ENCODE peak calls at places on chromosome 16, in six cellular contexts. T, I, E, X, B and P are unnamed samples.
A peak's percentile ranks its signal among the peaks of the same experiment; 100 is the strongest.

GRCh38 chr16:8689686-8690085 is 15.3 kb downstream of the ABAT start:
- DNase-seq in E (no peak), I (no peak), X (no peak), T (no peak), B (no peak), P (no peak)

GRCh38 chr16:4488486-4488967 is 12.3 kb downstream of the HMOX2 start:
- DNase-seq in I (no peak), B (no peak), E (no peak), T (no peak), X (no peak), P (no peak)

GRCh38 chr16:84406006-84406963 is 37.9 kb downstream of the ATP2C2 start:
- DNase-seq in B (no peak), I (no peak), X (no peak), E (no peak), T (no peak), P (no peak)

GRCh38 chr16:56788435-56788834 is 58.5 kb downstream of the NUP93 start:
- DNase-seq in B (no peak), T (no peak), E (no peak), I (no peak), X (no peak), P (no peak)

GRCh38 chr16:89325861-89326471 is 108.5 kb downstream of the ZNF778 start:
- DNase-seq in X (peak; percentile 80), I (no peak), E (no peak), T (no peak), B (no peak), P (no peak)

GRCh38 chr16:87764600-87765472 is 950 bp downstream of the KLHDC4 start:
- DNase-seq in T (no peak), E (peak; percentile 67), X (no peak), B (no peak), I (peak; percentile 17), P (no peak)

GRCh38 chr16:7791191-7791590 is 458.5 kb downstream of the RBFOX1 start:
- DNase-seq in B (no peak), T (no peak), X (no peak), I (no peak), E (no peak), P (no peak)

GRCh38 chr16:85569615-85570212 is 43.4 kb upstream of the GSE1 start:
- DNase-seq in T (no peak), X (peak; percentile 72), E (peak; percentile 62), B (peak; percentile 46), I (no peak), P (no peak)

GRCh38 chr16:66970775-66971725 is 10.0 kb downstream of the CES3 start:
- DNase-seq in E (no peak), T (no peak), X (no peak), B (no peak), I (no peak), P (no peak)

GRCh38 chr16:56651586-56651985 is at the start of gene MT1B:
- DNase-seq in T (no peak), B (no peak), E (no peak), I (no peak), X (no peak), P (no peak)

GRCh38 chr16:84040823-84041391 is 1.7 kb downstream of the SLC38A8 start:
- DNase-seq in X (peak; percentile 38), E (no peak), T (no peak), I (no peak), B (peak; percentile 63), P (no peak)

GRCh38 chr16:70663524-70664324 is 17.4 kb downstream of the IL34 start:
- DNase-seq in E (no peak), X (no peak), T (no peak), I (no peak), B (no peak), P (no peak)

GRCh38 chr16:86462334-86463084 is 47.8 kb upstream of the FOXF1 start:
- DNase-seq in T (no peak), X (peak; percentile 99), B (no peak), E (no peak), I (no peak), P (no peak)

GRCh38 chr16:73166972-73167550 is 119.1 kb upstream of the ZFHX3 start:
- DNase-seq in B (no peak), X (no peak), T (no peak), E (no peak), I (no peak), P (no peak)

GRCh38 chr16:13957197-13958078 is 37.5 kb downstream of the ERCC4 start:
- DNase-seq in E (no peak), B (peak; percentile 73), T (no peak), I (no peak), X (peak; percentile 93), P (no peak)

GRCh38 chr16:82639666-82640336 is 13.0 kb downstream of the CDH13 start:
- DNase-seq in X (peak; percentile 61), E (no peak), B (no peak), I (peak; percentile 27), T (peak; percentile 46), P (no peak)

GRCh38 chr16:17512636-17513220 is 42.0 kb upstream of the XYLT1 start:
- DNase-seq in B (no peak), X (peak; percentile 22), T (no peak), I (no peak), E (no peak), P (no peak)

GRCh38 chr16:88789593-88789992 is 4.6 kb upstream of the PIEZO1 start:
- DNase-seq in I (no peak), X (no peak), E (no peak), T (no peak), B (no peak), P (no peak)

GRCh38 chr16:48538746-48539484 is 71.1 kb downstream of the N4BP1 start:
- DNase-seq in X (no peak), E (no peak), I (no peak), B (no peak), T (no peak), P (no peak)

GRCh38 chr16:12025926-12026325 is 49.4 kb downstream of the SNX29 start:
- DNase-seq in T (no peak), X (no peak), B (no peak), E (no peak), I (no peak), P (no peak)

GRCh38 chr16:56632160-56632847 is at the start of gene MT1M:
- DNase-seq in T (no peak), X (no peak), B (no peak), I (no peak), E (no peak), P (no peak)

GRCh38 chr16:23330161-23330560 is 28.1 kb downstream of the SCNN1B start:
- DNase-seq in E (no peak), B (no peak), X (no peak), T (no peak), I (no peak), P (no peak)

GRCh38 chr16:25060920-25061319 is 45.8 kb upstream of the ARHGAP17 start:
- DNase-seq in T (no peak), X (no peak), E (no peak), I (no peak), B (no peak), P (no peak)

GRCh38 chr16:22330326-22330725 is 33.1 kb downstream of the POLR3E start:
- DNase-seq in T (no peak), E (no peak), I (no peak), X (no peak), B (no peak), P (no peak)

GRCh38 chr16:58201163-58201562 is 3.3 kb upstream of the CSNK2A2 start:
- DNase-seq in I (no peak), B (no peak), E (no peak), X (no peak), T (no peak), P (no peak)

GRCh38 chr16:7596285-7596684 is 263.6 kb downstream of the RBFOX1 start:
- DNase-seq in E (no peak), X (no peak), I (no peak), B (no peak), T (no peak), P (no peak)

GRCh38 chr16:56334761-56335160 is 90.6 kb downstream of the AMFR start:
- DNase-seq in E (no peak), X (no peak), T (no peak), I (no peak), B (no peak), P (no peak)

GRCh38 chr16:70375636-70376611 is 29.2 kb downstream of the DDX19A start:
- DNase-seq in X (no peak), E (no peak), B (no peak), I (no peak), T (no peak), P (no peak)

GRCh38 chr16:27712251-27712711 is 162.3 kb downstream of the KATNIP start:
- DNase-seq in E (no peak), B (no peak), T (no peak), I (no peak), X (no peak), P (no peak)

GRCh38 chr16:53183442-53183841 is 128.7 kb downstream of the CHD9 start:
- DNase-seq in B (no peak), E (no peak), X (no peak), T (no peak), I (no peak), P (no peak)

GRCh38 chr16:84132527-84133285 is 12.3 kb downstream of the HSDL1 start:
- DNase-seq in E (no peak), X (no peak), B (no peak), I (no peak), T (no peak), P (no peak)